ENCODE peak calls at places on chromosomes 11 and 22, in ten cellular contexts. W is cardiac muscle cell; B is activated CD8-positive, alpha-beta memory T cell treated with anti-CD3 and anti-CD28 coated beads, Interleukin-2, amount 50 U/mL, for 4 hours; D is HTR-8/SVneo; I is brain microvascular endothelial cell; Z is NCI-H446; T is T-helper 9 cell; C is CD4-positive, alpha-beta T cell; F is activated naive CD4-positive, alpha-beta T cell; E is activated CD4-positive, CD25-positive, alpha-beta regulatory T cell treated with anti-CD3 and anti-CD28 coated beads, Interleukin-2, amount 50 U/mL, for 16 hours. X is an unnamed sample.

GRCh38 chr11:117273550-117274289 is 17.4 kb upstream of the BACE1-AS start:
- DNase-seq in F (no peak), D (peak), I (peak), B (no peak), Z (no peak), E (no peak), T (no peak), C (no peak), W (no peak), X (no peak)

GRCh38 chr11:74470526-74470925 is 3.2 kb upstream of the KCNE3 start:
- DNase-seq in T (no peak), B (no peak), Z (no peak), C (no peak), D (no peak), E (no peak), W (no peak), F (no peak), I (no peak), X (no peak)

GRCh38 chr11:707817-708420 is 1.9 kb downstream of the EPS8L2 start:
- DNase-seq in B (no peak), C (no peak), I (no peak), E (no peak), Z (no peak), W (peak), F (no peak), T (no peak), D (no peak), X (no peak)

GRCh38 chr11:7657306-7658025 is 15.8 kb downstream of the CYB5R2 start:
- DNase-seq in F (no peak), T (no peak), D (peak), Z (peak), I (peak), C (no peak), B (no peak), W (peak), E (no peak), X (no peak)

GRCh38 chr11:66363805-66364535 is 7.6 kb downstream of the SLC29A2 start:
- DNase-seq in E (peak), F (peak), Z (no peak), I (no peak), W (no peak), B (peak), D (peak), C (peak), T (peak), X (peak)

GRCh38 chr11:118596226-118596625 is 11.2 kb upstream of the PHLDB1 start:
- DNase-seq in B (no peak), C (no peak), F (no peak), T (no peak), W (no peak), I (no peak), E (no peak), Z (no peak), D (no peak), X (no peak)

GRCh38 chr11:456533-456932 is 6.5 kb downstream of the PTDSS2 start:
- DNase-seq in W (no peak), I (no peak), D (no peak), E (no peak), Z (no peak), C (no peak), B (no peak), F (no peak), T (peak), X (no peak)

GRCh38 chr11:134476435-134477021 is 64.5 kb upstream of the B3GAT1 start:
- DNase-seq in Z (no peak), E (no peak), D (no peak), I (no peak), B (no peak), W (peak), F (no peak), C (no peak), T (no peak), X (no peak)

GRCh38 chr11:94151311-94151710 is 22.7 kb downstream of the PANX1 start:
- DNase-seq in C (no peak), W (no peak), I (no peak), E (no peak), D (no peak), T (no peak), Z (no peak), B (no peak), F (no peak), X (no peak)

GRCh38 chr11:132134322-132134721 is 763.9 kb downstream of the NTM start:
- DNase-seq in B (no peak), W (no peak), I (no peak), D (no peak), F (no peak), E (no peak), T (no peak), Z (no peak), C (no peak), X (no peak)

GRCh38 chr11:68980776-68981065 is at the start of gene MRGPRD:
- DNase-seq in D (no peak), W (no peak), Z (no peak), I (no peak), T (no peak), B (no peak), E (no peak), F (no peak), C (no peak), X (no peak)

GRCh38 chr11:131928992-131929391 is 558.6 kb downstream of the NTM start:
- DNase-seq in D (no peak), C (no peak), F (no peak), B (no peak), E (no peak), Z (no peak), I (no peak), T (no peak), W (no peak), X (no peak)

GRCh38 chr11:46271875-46272815 is 5.3 kb upstream of the CREB3L1 start:
- DNase-seq in B (no peak), E (no peak), D (no peak), Z (no peak), T (no peak), W (no peak), I (no peak), F (no peak), C (no peak), X (no peak)

GRCh38 chr22:38956551-38956950 is 858 bp upstream of the APOBEC3A start:
- DNase-seq in I (no peak), Z (no peak), F (no peak), E (no peak), D (no peak), C (no peak), T (no peak), W (no peak), B (no peak), X (no peak)

GRCh38 chr11:72048718-72049460 is 31.5 kb downstream of the NUMA1 start:
- DNase-seq in Z (no peak), E (no peak), T (no peak), D (no peak), C (no peak), B (no peak), W (no peak), I (no peak), F (no peak), X (no peak)

GRCh38 chr11:67999201-67999629 is 4.7 kb downstream of the UNC93B1 start:
- DNase-seq in C (no peak), D (no peak), T (no peak), F (no peak), E (no peak), Z (no peak), B (no peak), I (no peak), W (no peak), X (no peak)

GRCh38 chr22:23431337-23432072 is 148.6 kb downstream of the IGLL1 start:
- DNase-seq in I (peak), C (no peak), Z (no peak), T (no peak), W (peak), E (no peak), F (no peak), D (no peak), B (no peak), X (no peak)

X was measured in activated gamma-delta T cell treated with anti-CD3 and anti-CD28 coated beads, Interleukin-2, amount 50 U/mL, for 16 hours.